ENCODE peak calls at places on chromosomes 2 and 18, in four cellular contexts. G is NCI-H524; W is HT-29; C is stimulated activated CD4-positive, alpha-beta T cell treated with anti-CD3 and anti-CD28 coated beads, TNF-alpha, amount 100 ng/mL, for 24 hours. A is an unnamed sample.

GRCh38 chr2:145484443-145485086 is 964.6 kb upstream of the ZEB2 start:
- DNase-seq in G (no peak), W (peak; percentile 19), C (no peak), A (peak; percentile 28)

GRCh38 chr18:5542393-5543035 is 1.3 kb downstream of the EPB41L3 start:
- DNase-seq in G (no peak), W (no peak), C (no peak), A (no peak)

GRCh38 chr2:26846334-26846863 is 1.5 kb upstream of the DPYSL5 start:
- DNase-seq in G (peak; percentile 72), W (peak; percentile 79), C (peak; percentile 30), A (peak; percentile 37)

GRCh38 chr2:11239718-11240462 is 84.6 kb downstream of the SLC66A3 start:
- DNase-seq in G (no peak), W (no peak), C (no peak), A (no peak)

GRCh38 chr2:120677696-120678095 is 58.0 kb upstream of the GLI2 start:
- DNase-seq in G (no peak), W (no peak), C (no peak), A (no peak)

GRCh38 chr2:23566236-23567142 is 181.5 kb downstream of the KLHL29 start:
- DNase-seq in G (no peak), W (peak; percentile 26), C (no peak), A (no peak)

GRCh38 chr2:102006886-102007278 is 15.1 kb downstream of the IL1R2 start:
- DNase-seq in G (no peak), W (no peak), C (no peak), A (no peak)

GRCh38 chr2:205775091-205775876 is 93.0 kb downstream of the NRP2 start:
- DNase-seq in G (no peak), W (no peak), C (no peak), A (no peak)

GRCh38 chr2:237685408-237685807 is 58.0 kb downstream of the LRRFIP1 start:
- DNase-seq in G (no peak), W (peak; percentile 58), C (no peak), A (no peak)

GRCh38 chr2:70937866-70938579 is 2.3 kb downstream of the ATP6V1B1 start:
- DNase-seq in G (no peak), W (peak; percentile 43), C (no peak), A (no peak)

GRCh38 chr2:57550912-57551311 is 495.7 kb upstream of the VRK2 start:
- DNase-seq in G (no peak), W (no peak), C (no peak), A (no peak)

GRCh38 chr2:70049261-70049660 is 38.0 kb upstream of the PCBP1 start:
- DNase-seq in G (no peak), W (no peak), C (no peak), A (no peak)

GRCh38 chr18:7480853-7481252 is 86.3 kb upstream of the PTPRM start:
- DNase-seq in G (no peak), W (no peak), C (no peak), A (no peak)

GRCh38 chr2:11658208-11658607 is 11.8 kb downstream of the NTSR2 start:
- DNase-seq in G (no peak), W (no peak), C (no peak), A (no peak)

GRCh38 chr2:3904061-3904460 is 200.7 kb downstream of the DCDC2C start:
- DNase-seq in G (no peak), W (no peak), C (no peak), A (no peak)

GRCh38 chr18:57677289-57678211 is 55.9 kb upstream of the NARS1 start:
- DNase-seq in G (no peak), W (no peak), C (no peak), A (no peak)

GRCh38 chr2:3625186-3625585 is 30.3 kb downstream of the COLEC11 start:
- DNase-seq in G (no peak), W (no peak), C (no peak), A (no peak)

GRCh38 chr2:218277921-218278320 is 7.6 kb downstream of the PNKD start:
- DNase-seq in G (no peak), W (no peak), C (no peak), A (no peak)

GRCh38 chr2:137220438-137220998 is 455.2 kb downstream of the THSD7B start:
- DNase-seq in G (no peak), W (no peak), C (no peak), A (no peak)

GRCh38 chr2:223488814-223489213 is 113.3 kb downstream of the SCG2 start:
- DNase-seq in G (peak; percentile 3), W (no peak), C (no peak), A (no peak)

GRCh38 chr2:57893800-57894199 is 152.8 kb upstream of the VRK2 start:
- DNase-seq in G (no peak), W (no peak), C (no peak), A (no peak)

GRCh38 chr18:73283788-73284187 is 416.0 kb upstream of the NETO1 start:
- DNase-seq in G (no peak), W (peak; percentile 41), C (no peak), A (no peak)

GRCh38 chr2:172442072-172442895 is 14.9 kb downstream of the ITGA6 start:
- DNase-seq in G (no peak), W (peak; percentile 97), C (peak; percentile 50), A (no peak)

GRCh38 chr2:62349788-62350187 is 153.9 kb downstream of the B3GNT2 start:
- DNase-seq in G (no peak), W (no peak), C (no peak), A (no peak)

GRCh38 chr2:108615480-108616090 is 81.3 kb downstream of the LIMS1 start:
- DNase-seq in G (no peak), W (no peak), C (no peak), A (no peak)

GRCh38 chr2:45918816-45919655 is 267.6 kb downstream of the PRKCE start:
- DNase-seq in G (peak; percentile 96), W (peak; percentile 16), C (no peak), A (no peak)

GRCh38 chr2:241363316-241363879 is 7.3 kb downstream of the FARP2 start:
- DNase-seq in G (no peak), W (no peak), C (no peak), A (no peak)

A was measured in smooth muscle cell of the brain vasculature.